ENCODE peak calls at places on chromosomes 7 and 10, in nine cellular contexts. One of them, this sample, is unnamed.

GRCh38 chr7:105654994-105655900 is 74.0 kb upstream of the EFCAB10 start:
- DNase-seq in EH: peak; percentile 67
- DNase-seq in A172: peak; percentile 54
- DNase-seq in cerebellar cortex: peak; percentile 52
- DNase-seq in CD4-positive, alpha-beta T cell: no peak
- DNase-seq in HFFc6: peak; percentile 19
- DNase-seq in HT-29: peak; percentile 29
- DNase-seq in stimulated activated naive B cell treated with anti-CD40 and anti-IgM and Interleukin-4, amounts not matched to agents 10 μg/mL and 1 μg/mL and 100 μg/mL, for 72 hours: no peak
- DNase-seq in C1 segment of cervical spinal cord: no peak
- DNase-seq in this sample: no peak

GRCh38 chr7:73893342-73894101 is 32.6 kb downstream of the TMEM270 start:
- DNase-seq in EH: peak; percentile 15
- DNase-seq in HFFc6: no peak
- DNase-seq in cerebellar cortex: no peak
- DNase-seq in A172: peak; percentile 58
- DNase-seq in HT-29: no peak
- DNase-seq in stimulated activated naive B cell treated with anti-CD40 and anti-IgM and Interleukin-4, amounts not matched to agents 10 μg/mL and 1 μg/mL and 100 μg/mL, for 72 hours: no peak
- DNase-seq in C1 segment of cervical spinal cord: peak; percentile 67
- DNase-seq in CD4-positive, alpha-beta T cell: no peak
- DNase-seq in this sample: no peak

GRCh38 chr7:51325937-51326336 is 9.3 kb upstream of the COBL start:
- DNase-seq in HFFc6: no peak
- DNase-seq in cerebellar cortex: no peak
- DNase-seq in A172: no peak
- DNase-seq in C1 segment of cervical spinal cord: no peak
- DNase-seq in EH: no peak
- DNase-seq in stimulated activated naive B cell treated with anti-CD40 and anti-IgM and Interleukin-4, amounts not matched to agents 10 μg/mL and 1 μg/mL and 100 μg/mL, for 72 hours: no peak
- DNase-seq in CD4-positive, alpha-beta T cell: no peak
- DNase-seq in HT-29: no peak
- DNase-seq in this sample: no peak

GRCh38 chr7:117083648-117084047 is 130.3 kb downstream of the ST7 start:
- DNase-seq in C1 segment of cervical spinal cord: no peak
- DNase-seq in stimulated activated naive B cell treated with anti-CD40 and anti-IgM and Interleukin-4, amounts not matched to agents 10 μg/mL and 1 μg/mL and 100 μg/mL, for 72 hours: no peak
- DNase-seq in HFFc6: no peak
- DNase-seq in A172: no peak
- DNase-seq in cerebellar cortex: peak; percentile 89
- DNase-seq in HT-29: no peak
- DNase-seq in CD4-positive, alpha-beta T cell: no peak
- DNase-seq in EH: no peak
- DNase-seq in this sample: no peak

GRCh38 chr7:155809947-155810606 is 2.2 kb downstream of the SHH start:
- DNase-seq in cerebellar cortex: no peak
- DNase-seq in HFFc6: no peak
- DNase-seq in HT-29: peak; percentile 24
- DNase-seq in stimulated activated naive B cell treated with anti-CD40 and anti-IgM and Interleukin-4, amounts not matched to agents 10 μg/mL and 1 μg/mL and 100 μg/mL, for 72 hours: no peak
- DNase-seq in C1 segment of cervical spinal cord: no peak
- DNase-seq in CD4-positive, alpha-beta T cell: no peak
- DNase-seq in A172: no peak
- DNase-seq in EH: no peak
- DNase-seq in this sample: no peak

GRCh38 chr7:116802784-116803183 is 59.6 kb upstream of the CAPZA2 start:
- DNase-seq in C1 segment of cervical spinal cord: no peak
- DNase-seq in HFFc6: peak; percentile 85
- DNase-seq in stimulated activated naive B cell treated with anti-CD40 and anti-IgM and Interleukin-4, amounts not matched to agents 10 μg/mL and 1 μg/mL and 100 μg/mL, for 72 hours: no peak
- DNase-seq in cerebellar cortex: peak; percentile 15
- DNase-seq in HT-29: peak; percentile 69
- DNase-seq in A172: peak; percentile 85
- DNase-seq in CD4-positive, alpha-beta T cell: no peak
- DNase-seq in EH: peak; percentile 76
- DNase-seq in this sample: no peak

GRCh38 chr10:79938728-79939380 is 10.1 kb downstream of the SFTPD start:
- DNase-seq in CD4-positive, alpha-beta T cell: no peak
- DNase-seq in A172: no peak
- DNase-seq in C1 segment of cervical spinal cord: peak; percentile 22
- DNase-seq in EH: no peak
- DNase-seq in HFFc6: no peak
- DNase-seq in HT-29: no peak
- DNase-seq in stimulated activated naive B cell treated with anti-CD40 and anti-IgM and Interleukin-4, amounts not matched to agents 10 μg/mL and 1 μg/mL and 100 μg/mL, for 72 hours: peak; percentile 86
- DNase-seq in cerebellar cortex: no peak
- DNase-seq in this sample: peak; percentile 20

GRCh38 chr7:153447021-153447420 is 605.2 kb upstream of the DPP6 start:
- DNase-seq in A172: no peak
- DNase-seq in cerebellar cortex: no peak
- DNase-seq in HT-29: no peak
- DNase-seq in CD4-positive, alpha-beta T cell: no peak
- DNase-seq in EH: no peak
- DNase-seq in C1 segment of cervical spinal cord: no peak
- DNase-seq in HFFc6: no peak
- DNase-seq in stimulated activated naive B cell treated with anti-CD40 and anti-IgM and Interleukin-4, amounts not matched to agents 10 μg/mL and 1 μg/mL and 100 μg/mL, for 72 hours: no peak
- DNase-seq in this sample: no peak

GRCh38 chr7:91600112-91600511 is 280.4 kb downstream of the MTERF1 start:
- DNase-seq in C1 segment of cervical spinal cord: no peak
- DNase-seq in A172: no peak
- DNase-seq in HT-29: no peak
- DNase-seq in stimulated activated naive B cell treated with anti-CD40 and anti-IgM and Interleukin-4, amounts not matched to agents 10 μg/mL and 1 μg/mL and 100 μg/mL, for 72 hours: no peak
- DNase-seq in cerebellar cortex: no peak
- DNase-seq in CD4-positive, alpha-beta T cell: no peak
- DNase-seq in EH: no peak
- DNase-seq in HFFc6: no peak
- DNase-seq in this sample: no peak

GRCh38 chr10:87925570-87925969 is 62.1 kb downstream of the PTEN start:
- DNase-seq in C1 segment of cervical spinal cord: no peak
- DNase-seq in cerebellar cortex: no peak
- DNase-seq in stimulated activated naive B cell treated with anti-CD40 and anti-IgM and Interleukin-4, amounts not matched to agents 10 μg/mL and 1 μg/mL and 100 μg/mL, for 72 hours: no peak
- DNase-seq in EH: peak; percentile 13
- DNase-seq in HT-29: no peak
- DNase-seq in CD4-positive, alpha-beta T cell: no peak
- DNase-seq in A172: no peak
- DNase-seq in HFFc6: no peak
- DNase-seq in this sample: no peak

GRCh38 chr7:54985405-54986360 is 33.1 kb upstream of the EGFR start:
- DNase-seq in cerebellar cortex: no peak
- DNase-seq in HFFc6: peak; percentile 96
- DNase-seq in CD4-positive, alpha-beta T cell: no peak
- DNase-seq in A172: peak; percentile 93
- DNase-seq in C1 segment of cervical spinal cord: no peak
- DNase-seq in stimulated activated naive B cell treated with anti-CD40 and anti-IgM and Interleukin-4, amounts not matched to agents 10 μg/mL and 1 μg/mL and 100 μg/mL, for 72 hours: no peak
- DNase-seq in EH: peak; percentile 96
- DNase-seq in HT-29: no peak
- DNase-seq in this sample: no peak

GRCh38 chr7:50973814-50974213 is 191.1 kb upstream of the GRB10 start:
- DNase-seq in A172: no peak
- DNase-seq in C1 segment of cervical spinal cord: no peak
- DNase-seq in HT-29: no peak
- DNase-seq in HFFc6: no peak
- DNase-seq in stimulated activated naive B cell treated with anti-CD40 and anti-IgM and Interleukin-4, amounts not matched to agents 10 μg/mL and 1 μg/mL and 100 μg/mL, for 72 hours: no peak
- DNase-seq in cerebellar cortex: no peak
- DNase-seq in CD4-positive, alpha-beta T cell: no peak
- DNase-seq in EH: no peak
- DNase-seq in this sample: no peak

GRCh38 chr7:44379366-44380178 is 54.2 kb upstream of the CAMK2B start:
- DNase-seq in C1 segment of cervical spinal cord: no peak
- DNase-seq in stimulated activated naive B cell treated with anti-CD40 and anti-IgM and Interleukin-4, amounts not matched to agents 10 μg/mL and 1 μg/mL and 100 μg/mL, for 72 hours: no peak
- DNase-seq in HFFc6: peak; percentile 25
- DNase-seq in HT-29: no peak
- DNase-seq in A172: peak; percentile 80
- DNase-seq in cerebellar cortex: no peak
- DNase-seq in EH: peak; percentile 37
- DNase-seq in CD4-positive, alpha-beta T cell: no peak
- DNase-seq in this sample: no peak

GRCh38 chr10:34854147-34854601 is 39.1 kb upstream of the PARD3 start:
- DNase-seq in stimulated activated naive B cell treated with anti-CD40 and anti-IgM and Interleukin-4, amounts not matched to agents 10 μg/mL and 1 μg/mL and 100 μg/mL, for 72 hours: no peak
- DNase-seq in cerebellar cortex: peak; percentile 28
- DNase-seq in A172: peak; percentile 30
- DNase-seq in C1 segment of cervical spinal cord: peak; percentile 7
- DNase-seq in HT-29: no peak
- DNase-seq in CD4-positive, alpha-beta T cell: no peak
- DNase-seq in EH: peak; percentile 63
- DNase-seq in HFFc6: peak; percentile 60
- DNase-seq in this sample: no peak

GRCh38 chr7:120436487-120437060 is 163.6 kb downstream of the KCND2 start:
- DNase-seq in HT-29: no peak
- DNase-seq in CD4-positive, alpha-beta T cell: no peak
- DNase-seq in stimulated activated naive B cell treated with anti-CD40 and anti-IgM and Interleukin-4, amounts not matched to agents 10 μg/mL and 1 μg/mL and 100 μg/mL, for 72 hours: no peak
- DNase-seq in HFFc6: no peak
- DNase-seq in cerebellar cortex: peak; percentile 95
- DNase-seq in EH: no peak
- DNase-seq in C1 segment of cervical spinal cord: peak; percentile 5
- DNase-seq in A172: no peak
- DNase-seq in this sample: no peak

GRCh38 chr7:13560441-13560840 is 429.0 kb downstream of the ETV1 start:
- DNase-seq in C1 segment of cervical spinal cord: no peak
- DNase-seq in CD4-positive, alpha-beta T cell: no peak
- DNase-seq in stimulated activated naive B cell treated with anti-CD40 and anti-IgM and Interleukin-4, amounts not matched to agents 10 μg/mL and 1 μg/mL and 100 μg/mL, for 72 hours: no peak
- DNase-seq in cerebellar cortex: no peak
- DNase-seq in HT-29: no peak
- DNase-seq in HFFc6: peak; percentile 12
- DNase-seq in EH: no peak
- DNase-seq in A172: peak; percentile 37
- DNase-seq in this sample: no peak

GRCh38 chr10:99784731-99785441 is 2.4 kb downstream of the ABCC2 start:
- DNase-seq in stimulated activated naive B cell treated with anti-CD40 and anti-IgM and Interleukin-4, amounts not matched to agents 10 μg/mL and 1 μg/mL and 100 μg/mL, for 72 hours: no peak
- DNase-seq in EH: peak; percentile 54
- DNase-seq in CD4-positive, alpha-beta T cell: no peak
- DNase-seq in A172: no peak
- DNase-seq in HFFc6: no peak
- DNase-seq in C1 segment of cervical spinal cord: no peak
- DNase-seq in HT-29: no peak
- DNase-seq in cerebellar cortex: no peak
- DNase-seq in this sample: no peak

GRCh38 chr7:130275826-130276291 is 9.2 kb downstream of the CPA2 start:
- DNase-seq in HT-29: no peak
- DNase-seq in stimulated activated naive B cell treated with anti-CD40 and anti-IgM and Interleukin-4, amounts not matched to agents 10 μg/mL and 1 μg/mL and 100 μg/mL, for 72 hours: no peak
- DNase-seq in CD4-positive, alpha-beta T cell: no peak
- DNase-seq in cerebellar cortex: no peak
- DNase-seq in HFFc6: no peak
- DNase-seq in C1 segment of cervical spinal cord: no peak
- DNase-seq in A172: peak; percentile 41
- DNase-seq in EH: peak; percentile 15
- DNase-seq in this sample: no peak

GRCh38 chr7:1058311-1058710 is 14.0 kb downstream of the GPR146 start:
- DNase-seq in CD4-positive, alpha-beta T cell: no peak
- DNase-seq in cerebellar cortex: no peak
- DNase-seq in EH: no peak
- DNase-seq in HT-29: no peak
- DNase-seq in HFFc6: no peak
- DNase-seq in C1 segment of cervical spinal cord: no peak
- DNase-seq in stimulated activated naive B cell treated with anti-CD40 and anti-IgM and Interleukin-4, amounts not matched to agents 10 μg/mL and 1 μg/mL and 100 μg/mL, for 72 hours: no peak
- DNase-seq in A172: no peak
- DNase-seq in this sample: no peak

GRCh38 chr10:33986515-33986914 is 652.0 kb upstream of the NRP1 start:
- DNase-seq in cerebellar cortex: no peak
- DNase-seq in stimulated activated naive B cell treated with anti-CD40 and anti-IgM and Interleukin-4, amounts not matched to agents 10 μg/mL and 1 μg/mL and 100 μg/mL, for 72 hours: no peak
- DNase-seq in CD4-positive, alpha-beta T cell: no peak
- DNase-seq in HT-29: no peak
- DNase-seq in EH: no peak
- DNase-seq in C1 segment of cervical spinal cord: no peak
- DNase-seq in HFFc6: no peak
- DNase-seq in A172: no peak
- DNase-seq in this sample: no peak

GRCh38 chr10:25105262-25105661 is 69.5 kb upstream of the GPR158 start:
- DNase-seq in HFFc6: no peak
- DNase-seq in A172: no peak
- DNase-seq in stimulated activated naive B cell treated with anti-CD40 and anti-IgM and Interleukin-4, amounts not matched to agents 10 μg/mL and 1 μg/mL and 100 μg/mL, for 72 hours: no peak
- DNase-seq in cerebellar cortex: no peak
- DNase-seq in C1 segment of cervical spinal cord: no peak
- DNase-seq in EH: no peak
- DNase-seq in CD4-positive, alpha-beta T cell: no peak
- DNase-seq in HT-29: no peak
- DNase-seq in this sample: no peak

GRCh38 chr10:7686351-7687171 is 16.6 kb upstream of the ITIH2 start:
- DNase-seq in C1 segment of cervical spinal cord: no peak
- DNase-seq in A172: no peak
- DNase-seq in stimulated activated naive B cell treated with anti-CD40 and anti-IgM and Interleukin-4, amounts not matched to agents 10 μg/mL and 1 μg/mL and 100 μg/mL, for 72 hours: no peak
- DNase-seq in EH: no peak
- DNase-seq in HT-29: no peak
- DNase-seq in HFFc6: no peak
- DNase-seq in cerebellar cortex: no peak
- DNase-seq in CD4-positive, alpha-beta T cell: no peak
- DNase-seq in this sample: no peak